ENCODE peak calls at places on chromosomes 4 and X, in five cellular contexts. V is astrocyte of the cerebellum, W is Caco-2, E is anterior cingulate cortex, S is progenitor cell of endocrine pancreas. Y is an unnamed sample.

GRCh38 chrX:2828404-2829065 is at the start of gene GYG2:
- DNase-seq in V (peak), W (peak), E (no peak), S (peak), Y (peak)

GRCh38 chrX:54494970-54495813 is 842 bp downstream of the FGD1 start:
- DNase-seq in V (no peak), W (peak), E (no peak), S (peak), Y (no peak)

GRCh38 chr4:166143227-166143626 is 270.2 kb downstream of the TLL1 start:
- DNase-seq in V (peak), W (no peak), E (no peak), S (no peak), Y (no peak)

GRCh38 chr4:38163216-38164006 is 203.2 kb downstream of the PTTG2 start:
- DNase-seq in V (no peak), W (no peak), E (no peak), S (no peak), Y (no peak)

GRCh38 chr4:166501941-166502382 is 628.9 kb downstream of the TLL1 start:
- DNase-seq in V (no peak), W (peak), E (no peak), S (no peak), Y (peak)

GRCh38 chr4:180550106-180550505 is 1693.1 kb upstream of the TENM3 start:
- DNase-seq in V (no peak), W (peak), E (no peak), S (no peak), Y (no peak)

GRCh38 chrX:154040307-154040756 is 20.6 kb upstream of the IRAK1 start:
- DNase-seq in V (no peak), W (no peak), E (no peak), S (no peak), Y (no peak)

GRCh38 chrX:13843150-13843721 is 26.3 kb upstream of the GPM6B start:
- DNase-seq in V (no peak), W (no peak), E (no peak), S (no peak), Y (no peak)

GRCh38 chr4:166165829-166166420 is 292.9 kb downstream of the TLL1 start:
- DNase-seq in V (peak), W (peak), E (no peak), S (peak), Y (peak)

GRCh38 chr4:24912252-24913098 is at the start of gene CCDC149:
- DNase-seq in V (no peak), W (peak), E (peak), S (peak), Y (peak)

GRCh38 chr4:140213116-140213515 is 59.1 kb upstream of the MAML3 start:
- DNase-seq in V (no peak), W (no peak), E (no peak), S (no peak), Y (no peak)

GRCh38 chrX:153499876-153500275 is 5.1 kb downstream of the BGN start:
- DNase-seq in V (no peak), W (no peak), E (peak), S (no peak), Y (no peak)

GRCh38 chr4:141047228-141047884 is 85.9 kb downstream of the RNF150 start:
- DNase-seq in V (peak), W (no peak), E (no peak), S (no peak), Y (no peak)

GRCh38 chrX:10156199-10157031 is at the start of gene CLCN4:
- DNase-seq in V (peak), W (peak), E (peak), S (peak), Y (peak)

GRCh38 chr4:140367738-140368137 is 5.7 kb upstream of the SCOC start:
- DNase-seq in V (no peak), W (no peak), E (no peak), S (no peak), Y (no peak)

GRCh38 chrX:16160729-16161128 is 6.6 kb upstream of the MAGEB17 start:
- DNase-seq in V (peak), W (no peak), E (no peak), S (no peak), Y (no peak)

GRCh38 chr4:15882675-15883086 is 55.9 kb downstream of the FGFBP1 start:
- DNase-seq in V (peak), W (peak), E (peak), S (peak), Y (peak)

GRCh38 chr4:104490770-104491395 is 3.8 kb downstream of the CXXC4 start:
- DNase-seq in V (no peak), W (peak), E (peak), S (peak), Y (peak)

GRCh38 chr4:15910150-15910945 is 28.2 kb downstream of the FGFBP1 start:
- DNase-seq in V (no peak), W (no peak), E (no peak), S (no peak), Y (no peak)

GRCh38 chrX:45623266-45623665 is 422.6 kb upstream of the DIPK2B start:
- DNase-seq in V (peak), W (no peak), E (no peak), S (no peak), Y (no peak)

GRCh38 chr4:150714462-150715438 is 132.8 kb downstream of the MAB21L2 start:
- DNase-seq in V (no peak), W (no peak), E (no peak), S (no peak), Y (no peak)

GRCh38 chr4:147837435-147837834 is 105.5 kb downstream of the ARHGAP10 start:
- DNase-seq in V (no peak), W (peak), E (no peak), S (no peak), Y (no peak)

GRCh38 chr4:31370866-31371465 is 650.8 kb downstream of the PCDH7 start:
- DNase-seq in V (peak), W (peak), E (no peak), S (no peak), Y (peak)

GRCh38 chrX:56813318-56813837 is 84.3 kb downstream of the NBDY start:
- DNase-seq in V (no peak), W (no peak), E (no peak), S (no peak), Y (no peak)

GRCh38 chr4:168674077-168674747 is 177.4 kb downstream of the PALLD start:
- DNase-seq in V (no peak), W (peak), E (no peak), S (no peak), Y (no peak)

GRCh38 chr4:150145950-150146340 is 67.7 kb downstream of the DCLK2 start:
- DNase-seq in V (no peak), W (no peak), E (no peak), S (no peak), Y (no peak)

GRCh38 chrX:63686878-63687714 is 97.9 kb downstream of the ARHGEF9 start:
- DNase-seq in V (peak), W (peak), E (no peak), S (no peak), Y (no peak)

GRCh38 chrX:84046403-84046984 is 141.5 kb downstream of the RPS6KA6 start:
- DNase-seq in V (no peak), W (peak), E (no peak), S (no peak), Y (no peak)

GRCh38 chr4:76401654-76402053 is 19.3 kb downstream of the CCDC158 start:
- DNase-seq in V (no peak), W (no peak), E (no peak), S (no peak), Y (no peak)

GRCh38 chr4:87009095-87009648 is 74.4 kb downstream of the AFF1 start:
- DNase-seq in V (no peak), W (no peak), E (no peak), S (no peak), Y (no peak)

GRCh38 chrX:101397779-101398178 is 7.0 kb downstream of the RPL36A start:
- DNase-seq in V (no peak), W (no peak), E (no peak), S (no peak), Y (no peak)

GRCh38 chr4:89067407-89067806 is 10.4 kb upstream of the FAM13A start:
- DNase-seq in V (no peak), W (no peak), E (no peak), S (no peak), Y (no peak)

Y was measured in HuH-7.5.